ENCODE peak calls at places on chromosomes 16 and 17, in ten cellular contexts. E, U, K, C, Y, X, R, H, G and B are unnamed samples.

GRCh38 chr17:80437532-80437931 is 22.6 kb downstream of the ENDOV start:
- DNase-seq in E (no peak), U (no peak), K (no peak), C (no peak), Y (no peak), X (no peak), R (no peak), H (no peak), G (no peak), B (no peak)

GRCh38 chr16:58492066-58492465 is 7.9 kb upstream of the NDRG4 start:
- DNase-seq in E (no peak), U (no peak), K (no peak), C (no peak), Y (no peak), X (no peak), R (no peak), H (no peak), G (no peak), B (no peak)

GRCh38 chr16:86835981-86836380 is 257.6 kb downstream of the FOXL1 start:
- DNase-seq in E (no peak), U (no peak), K (no peak), C (no peak), Y (no peak), X (no peak), R (no peak), H (no peak), G (no peak), B (no peak)

GRCh38 chr16:84119368-84119767 is 2.6 kb upstream of the MBTPS1 start:
- DNase-seq in E (no peak), U (no peak), K (no peak), C (no peak), Y (no peak), X (no peak), R (no peak), H (no peak), G (no peak), B (no peak)

GRCh38 chr17:1108810-1109605 is 70.8 kb downstream of the ABR start:
- DNase-seq in E (peak; percentile 69), U (peak; percentile 61), K (peak; percentile 83), C (peak; percentile 75), Y (no peak), X (peak; percentile 20), R (peak; percentile 68), H (peak; percentile 59), G (peak; percentile 44), B (peak; percentile 67)

GRCh38 chr16:21603920-21604319 is 4.5 kb downstream of the METTL9 start:
- DNase-seq in E (no peak), U (no peak), K (peak; percentile 64), C (no peak), Y (no peak), X (no peak), R (no peak), H (peak; percentile 39), G (peak; percentile 54), B (no peak)

GRCh38 chr16:27312580-27313421 is 973 bp upstream of the IL4R start:
- DNase-seq in E (no peak), U (no peak), K (no peak), C (no peak), Y (no peak), X (no peak), R (no peak), H (no peak), G (no peak), B (no peak)

GRCh38 chr17:17151962-17152361 is 54.2 kb downstream of the PLD6 start:
- DNase-seq in E (peak; percentile 60), U (peak; percentile 78), K (peak; percentile 100), C (peak; percentile 94), Y (peak; percentile 86), X (peak; percentile 71), R (peak; percentile 26), H (peak; percentile 96), G (peak; percentile 96), B (no peak)

GRCh38 chr16:77406680-77407079 is 28.2 kb downstream of the ADAMTS18 start:
- DNase-seq in E (no peak), U (no peak), K (peak; percentile 31), C (peak; percentile 15), Y (no peak), X (no peak), R (no peak), H (no peak), G (peak; percentile 1), B (no peak)

GRCh38 chr17:75144816-75145511 is 9.3 kb downstream of the JPT1 start:
- DNase-seq in E (no peak), U (no peak), K (no peak), C (no peak), Y (no peak), X (no peak), R (no peak), H (no peak), G (no peak), B (no peak)
- H3K4me3 ChIP-seq in E (no peak overlapping the region), U (no peak overlapping the region), K (no peak overlapping the region), C (no peak overlapping the region), Y (no peak overlapping the region), X (no peak overlapping the region), R (no peak overlapping the region), H (no peak overlapping the region), G (no peak overlapping the region), B (no peak overlapping the region)

GRCh38 chr16:70651524-70651923 is 5.2 kb downstream of the IL34 start:
- DNase-seq in E (no peak), U (no peak), K (peak; percentile 57), C (no peak), Y (no peak), X (no peak), R (no peak), H (peak; percentile 26), G (peak; percentile 38), B (no peak)

GRCh38 chr16:70656065-70656711 is 9.8 kb downstream of the IL34 start:
- DNase-seq in E (no peak), U (no peak), K (no peak), C (no peak), Y (no peak), X (no peak), R (no peak), H (no peak), G (no peak), B (no peak)

GRCh38 chr16:70652322-70652721 is 6.0 kb downstream of the IL34 start:
- DNase-seq in E (no peak), U (no peak), K (no peak), C (no peak), Y (no peak), X (no peak), R (no peak), H (peak; percentile 25), G (no peak), B (no peak)

GRCh38 chr16:70653406-70653805 is 7.0 kb downstream of the IL34 start:
- DNase-seq in E (no peak), U (no peak), K (no peak), C (no peak), Y (no peak), X (no peak), R (no peak), H (no peak), G (no peak), B (no peak)

DNA sequence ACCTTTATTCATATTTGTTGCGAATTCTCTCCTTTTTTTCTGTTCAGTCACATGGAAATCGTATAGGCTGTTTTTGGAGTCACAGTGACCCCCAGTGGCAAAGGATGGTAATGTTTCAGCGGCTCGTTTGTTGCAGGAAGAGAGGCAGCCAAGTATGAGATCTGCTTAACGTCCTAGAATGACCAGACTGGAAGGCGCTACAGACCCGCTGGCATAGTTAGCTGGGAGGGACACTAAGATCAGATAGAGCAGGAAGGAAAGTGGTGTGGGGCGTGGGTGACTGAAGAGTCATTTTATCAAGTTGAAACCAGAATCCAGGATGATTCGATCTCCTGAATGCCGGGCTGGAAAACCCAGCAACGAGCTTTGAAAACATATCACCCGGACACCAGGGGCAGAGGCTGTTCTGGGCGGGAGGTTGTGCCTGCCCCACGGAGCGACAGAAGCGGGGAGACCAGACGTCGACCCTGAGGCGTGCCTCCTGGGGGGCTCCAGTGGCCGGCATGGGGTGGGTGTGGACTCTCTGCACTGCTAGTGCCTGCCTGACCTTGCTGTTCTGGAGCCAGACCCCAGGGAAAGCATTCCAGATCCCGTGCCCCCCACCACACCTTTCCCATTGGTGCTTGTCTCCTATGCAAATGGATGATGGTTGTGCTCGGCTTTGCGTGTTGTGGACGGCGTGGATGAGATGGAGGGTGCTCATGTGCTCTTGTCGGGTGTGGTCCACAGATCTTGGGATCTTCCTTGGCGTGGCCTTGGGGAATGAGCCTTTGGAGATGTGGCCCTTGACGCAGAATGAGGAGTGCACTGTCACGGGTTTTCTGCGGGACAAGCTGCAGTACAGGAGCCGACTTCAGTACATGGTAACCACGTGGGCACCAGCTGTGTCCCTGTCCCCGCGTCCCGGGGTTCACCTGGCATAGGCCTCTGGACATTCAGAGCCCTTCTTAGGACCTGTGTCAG is 7.7 kb downstream of the IL34 start:
- DNase-seq in E (peak; percentile 80), U (peak; percentile 87), K (peak; percentile 94), C (peak; percentile 88), Y (peak; percentile 50), X (peak; percentile 96), R (peak; percentile 79), H (peak; percentile 70), G (peak; percentile 78), B (peak; percentile 83)
- H3K27ac ChIP-seq in E (no peak overlapping the region), U (no peak overlapping the region), K (peak overlapping the region; percentile 57), C (no peak overlapping the region), Y (peak overlapping the region; percentile 3), X (peak overlapping the region; percentile 29), R (no peak overlapping the region), H (no peak overlapping the region), G (no peak overlapping the region), B (no peak overlapping the region)

GRCh38 chr16:88722784-88723506 is 16.6 kb downstream of the CTU2 start:
- DNase-seq in E (no peak), U (no peak), K (no peak), C (no peak), Y (no peak), X (no peak), R (no peak), H (no peak), G (no peak), B (no peak)
- H3K36me3 ChIP-seq in E (no peaks in the 10 kb centered on the region), U (peaks cover 78% of the 10 kb centered on the region), K (peaks cover 11% of the 10 kb centered on the region), C (peaks cover 19% of the 10 kb centered on the region), Y (peaks cover 74% of the 10 kb centered on the region), X (peaks cover 2% of the 10 kb centered on the region), R (peaks cover 11% of the 10 kb centered on the region), H (peaks cover 67% of the 10 kb centered on the region), G (peaks cover 96% of the 10 kb centered on the region), B (peaks cover 33% of the 10 kb centered on the region)

GRCh38 chr17:76077582-76078110 is 1.3 kb upstream of the ZACN start:
- DNase-seq in E (no peak), U (no peak), K (no peak), C (no peak), Y (no peak), X (no peak), R (no peak), H (no peak), G (no peak), B (no peak)

GRCh38 chr17:76074390-76075363 is at the start of gene GALR2:
- DNase-seq in E (no peak), U (no peak), K (no peak), C (no peak), Y (no peak), X (no peak), R (no peak), H (no peak), G (no peak), B (no peak)

GRCh38 chr17:76076765-76077581 is 2.0 kb upstream of the ZACN start:
- DNase-seq in E (no peak), U (no peak), K (peak; percentile 28), C (no peak), Y (no peak), X (no peak), R (peak; percentile 32), H (no peak), G (peak; percentile 41), B (no peak)

GRCh38 chr17:76075364-76076099 is 951 bp downstream of the GALR2 start:
- DNase-seq in E (no peak), U (peak; percentile 67), K (peak; percentile 42), C (no peak), Y (no peak), X (no peak), R (no peak), H (no peak), G (no peak), B (no peak)

GRCh38 chr17:76076100-76076764 is 1.7 kb downstream of the GALR2 start:
- DNase-seq in E (no peak), U (no peak), K (no peak), C (no peak), Y (no peak), X (no peak), R (no peak), H (no peak), G (no peak), B (no peak)
- H3K4me3 ChIP-seq in E (no peak overlapping the region), U (no peak overlapping the region), K (no peak overlapping the region), C (no peak overlapping the region), Y (peak overlapping the region; percentile 27), X (no peak overlapping the region), R (peak overlapping the region; percentile 56), H (no peak overlapping the region), G (no peak overlapping the region), B (no peak overlapping the region)